ENCODE peak calls at places on chromosomes 1 and 21, in four cellular contexts. One of them, this sample, is unnamed.

GRCh38 chr1:173997796-173998195 is 24.4 kb downstream of the RC3H1 start:
- DNase-seq in HepG2: no peak
- DNase-seq in A549: no peak
- DNase-seq in HCT116: no peak
- DNase-seq in this sample: no peak

GRCh38 chr1:172914517-172915144 is 136.1 kb downstream of the TNFSF18 start:
- DNase-seq in HepG2: no peak
- DNase-seq in A549: no peak
- DNase-seq in HCT116: no peak
- DNase-seq in this sample: no peak

GRCh38 chr1:18901952-18902522 is 318 bp downstream of the ALDH4A1 start:
- DNase-seq in HepG2: no peak
- DNase-seq in A549: no peak
- DNase-seq in HCT116: no peak
- DNase-seq in this sample: no peak

GRCh38 chr1:160830321-160831153 is 32.1 kb downstream of the CD244 start:
- DNase-seq in HepG2: peak; percentile 40
- DNase-seq in A549: peak; percentile 73
- DNase-seq in HCT116: peak; percentile 53
- DNase-seq in this sample: peak; percentile 72

GRCh38 chr1:66412689-66413088 is 121.3 kb upstream of the SGIP1 start:
- DNase-seq in HepG2: no peak
- DNase-seq in A549: no peak
- DNase-seq in HCT116: no peak
- DNase-seq in this sample: no peak

GRCh38 chr21:18716578-18717138 is 313.1 kb upstream of the TMPRSS15 start:
- DNase-seq in HepG2: no peak
- DNase-seq in A549: no peak
- DNase-seq in HCT116: no peak
- DNase-seq in this sample: no peak

GRCh38 chr1:113505357-113505756 is 115.0 kb downstream of the MAGI3 start:
- DNase-seq in HepG2: no peak
- DNase-seq in A549: no peak
- DNase-seq in HCT116: no peak
- DNase-seq in this sample: no peak

GRCh38 chr1:89068291-89068690 is 3.3 kb upstream of the GBP1 start:
- DNase-seq in HepG2: no peak
- DNase-seq in A549: no peak
- DNase-seq in HCT116: no peak
- DNase-seq in this sample: no peak

GRCh38 chr1:84862810-84863251 is 30.2 kb downstream of the LPAR3 start:
- DNase-seq in HepG2: no peak
- DNase-seq in A549: no peak
- DNase-seq in HCT116: no peak
- DNase-seq in this sample: no peak

GRCh38 chr1:87131809-87132663 is 196.6 kb upstream of the LMO4 start:
- DNase-seq in HepG2: peak; percentile 47
- DNase-seq in A549: peak; percentile 61
- DNase-seq in HCT116: peak; percentile 35
- DNase-seq in this sample: peak; percentile 85

GRCh38 chr1:29271724-29272123 is 35.4 kb downstream of the PTPRU start:
- DNase-seq in HepG2: peak; percentile 84
- DNase-seq in A549: peak; percentile 89
- DNase-seq in HCT116: no peak
- DNase-seq in this sample: no peak

GRCh38 chr1:8970870-8971337 is 25.2 kb downstream of the CA6 start:
- DNase-seq in HepG2: no peak
- DNase-seq in A549: no peak
- DNase-seq in HCT116: no peak
- DNase-seq in this sample: no peak

GRCh38 chr1:55848906-55849305 is 633.7 kb upstream of the USP24 start:
- DNase-seq in HepG2: no peak
- DNase-seq in A549: peak; percentile 11
- DNase-seq in HCT116: no peak
- DNase-seq in this sample: no peak

GRCh38 chr1:182113879-182114626 is 52.5 kb upstream of the ZNF648 start:
- DNase-seq in HepG2: peak; percentile 32
- DNase-seq in A549: no peak
- DNase-seq in HCT116: no peak
- DNase-seq in this sample: no peak

GRCh38 chr1:150366416-150367296 is 2.7 kb downstream of the RPRD2 start:
- DNase-seq in HepG2: no peak
- DNase-seq in A549: no peak
- DNase-seq in HCT116: no peak
- DNase-seq in this sample: no peak

GRCh38 chr1:99869304-99869703 is 19.1 kb downstream of the AGL start:
- DNase-seq in HepG2: no peak
- DNase-seq in A549: no peak
- DNase-seq in HCT116: no peak
- DNase-seq in this sample: no peak

GRCh38 chr1:99869723-99870122 is 19.6 kb downstream of the AGL start:
- DNase-seq in HepG2: no peak
- DNase-seq in A549: no peak
- DNase-seq in HCT116: no peak
- DNase-seq in this sample: no peak

GRCh38 chr1:99872063-99872462 is 21.9 kb downstream of the AGL start:
- DNase-seq in HepG2: peak; percentile 64
- DNase-seq in A549: no peak
- DNase-seq in HCT116: no peak
- DNase-seq in this sample: no peak

DNA sequence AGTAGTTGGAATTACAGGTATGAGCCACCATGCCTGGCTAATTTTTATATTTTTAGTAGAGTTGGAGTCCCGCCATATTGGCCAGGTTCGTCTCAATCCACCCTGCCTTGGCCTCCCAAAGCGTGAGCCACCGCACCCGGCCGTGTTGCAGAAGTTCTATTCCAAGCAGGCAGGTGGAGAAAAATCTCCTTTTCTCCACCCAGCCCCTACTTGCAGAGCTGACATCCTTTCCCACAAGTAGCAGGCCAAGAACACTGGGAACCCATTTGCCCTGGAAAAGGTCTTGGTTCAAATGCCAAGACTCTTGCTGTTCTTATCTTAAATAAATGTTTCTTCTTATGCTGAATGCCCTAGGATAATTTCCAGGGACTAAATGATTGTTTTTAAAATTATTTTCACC is 17.5 kb downstream of the AGL start:
- DNase-seq in HepG2: no peak
- DNase-seq in A549: no peak
- DNase-seq in HCT116: no peak
- DNase-seq in this sample: no peak
- TF ChIP-seq REST in HepG2: no peak
- TF ChIP-seq REST in A549: no peak
- TF ChIP-seq REST in HCT116: no peak
- TF ChIP-seq REST in this sample: no peak

DNA sequence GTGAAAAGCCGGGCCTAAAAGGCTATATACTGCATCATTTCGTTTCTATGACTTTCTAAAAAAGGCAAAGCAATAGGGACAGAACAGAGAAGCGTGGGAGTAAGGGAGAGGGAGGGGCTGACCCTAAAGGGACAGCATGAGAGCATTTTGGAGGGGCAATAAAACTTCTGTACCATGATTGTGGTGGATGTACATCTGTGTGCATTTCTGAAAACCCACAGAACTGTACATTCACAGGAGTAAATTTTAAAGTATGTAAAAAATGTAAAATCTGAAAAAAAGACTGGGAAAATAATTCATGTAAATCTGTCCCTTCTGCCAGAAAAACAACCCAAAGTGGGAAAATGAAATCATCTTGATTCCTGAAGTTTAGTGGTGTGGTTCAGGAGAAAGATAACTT is 235.4 kb downstream of the CENPF start:
- DNase-seq in HepG2: no peak
- DNase-seq in A549: no peak
- DNase-seq in HCT116: no peak
- DNase-seq in this sample: no peak
- H3K4me1 ChIP-seq in HepG2: peaks cover 4% of the 10 kb centered on the region
- H3K4me1 ChIP-seq in A549: peaks cover 4% of the 10 kb centered on the region
- H3K4me1 ChIP-seq in HCT116: no peaks in the 10 kb centered on the region
- H3K4me1 ChIP-seq in this sample: no peaks in the 10 kb centered on the region

GRCh38 chr1:43969746-43970466 is at the start of gene DPH2:
- DNase-seq in HepG2: peak; percentile 96
- DNase-seq in A549: peak; percentile 95
- DNase-seq in HCT116: peak; percentile 94
- DNase-seq in this sample: peak; percentile 98
- TF ChIP-seq REST in HepG2: no peak
- TF ChIP-seq REST in A549: no peak
- TF ChIP-seq REST in HCT116: no peak
- TF ChIP-seq REST in this sample: no peak

GRCh38 chr1:61052393-61053280 is 29.7 kb upstream of the NFIA start:
- DNase-seq in HepG2: no peak
- DNase-seq in A549: no peak
- DNase-seq in HCT116: no peak
- DNase-seq in this sample: no peak
- H3K4me1 ChIP-seq in HepG2: peaks cover 45% of the 10 kb centered on the region
- H3K4me1 ChIP-seq in A549: peaks cover 33% of the 10 kb centered on the region
- H3K4me1 ChIP-seq in HCT116: peaks cover 14% of the 10 kb centered on the region
- H3K4me1 ChIP-seq in this sample: peaks cover 41% of the 10 kb centered on the region